ENCODE peak calls at places on chromosomes 1 and 21, in ten cellular contexts. F is PC-3; E is pancreas; W is astrocyte of the spinal cord; O is T-helper 2 cell; A is fibroblast of villous mesenchyme; D is activated T-helper 1 cell treated with anti-CD3 and anti-CD28 coated beads, Interleukin-2, amount 50 U/mL, for 16 hours; P is EL; X is central memory CD4-positive, alpha-beta T cell; Q is AG04449. N is an unnamed sample.

GRCh38 chr1:12601690-12602632 is 16.0 kb downstream of the DHRS3 start:
- DNase-seq in O (no peak), E (no peak), P (no peak), A (peak), Q (no peak), W (peak), X (no peak), F (peak), D (no peak), N (no peak)

GRCh38 chr1:67429528-67430357 is 459 bp downstream of the SERBP1 start:
- DNase-seq in A (no peak), P (peak), F (peak), X (peak), W (no peak), Q (no peak), D (peak), O (peak), E (peak), N (peak)

GRCh38 chr1:32893198-32894018 is 7.1 kb downstream of the HPCA start:
- DNase-seq in E (peak), A (peak), W (peak), D (no peak), O (no peak), P (peak), F (no peak), Q (no peak), X (no peak), N (no peak)

GRCh38 chr21:44455524-44456206 is 355 bp downstream of the LRRC3 start:
- DNase-seq in E (peak), O (peak), D (no peak), X (no peak), P (peak), W (peak), F (peak), Q (no peak), A (peak), N (no peak)

GRCh38 chr1:26530898-26531598 is 1.5 kb downstream of the RPS6KA1 start:
- DNase-seq in P (peak), X (no peak), Q (no peak), F (peak), O (no peak), D (no peak), E (peak), W (peak), A (peak), N (no peak)

GRCh38 chr1:177282976-177283375 is 112.2 kb downstream of the BRINP2 start:
- DNase-seq in X (no peak), Q (no peak), A (no peak), P (no peak), E (no peak), D (no peak), O (no peak), W (no peak), F (peak), N (no peak)

GRCh38 chr1:196063952-196064351 is 544.3 kb downstream of the KCNT2 start:
- DNase-seq in Q (no peak), W (peak), X (no peak), F (no peak), P (no peak), D (no peak), E (no peak), A (no peak), O (no peak), N (no peak)

GRCh38 chr1:52054496-52055065 is 410 bp downstream of the TXNDC12 start:
- DNase-seq in F (no peak), P (no peak), E (no peak), A (no peak), D (no peak), X (no peak), Q (no peak), W (no peak), O (no peak), N (no peak)

GRCh38 chr1:183879966-183880365 is 75.0 kb downstream of the RGL1 start:
- DNase-seq in P (no peak), D (no peak), W (no peak), O (no peak), X (no peak), E (no peak), Q (no peak), A (peak), F (no peak), N (no peak)

GRCh38 chr21:41877901-41878830 is 978 bp downstream of the PRDM15 start:
- DNase-seq in Q (no peak), E (peak), P (peak), A (peak), O (peak), X (peak), D (peak), F (peak), W (peak), N (peak)

GRCh38 chr1:59020151-59020997 is 236.5 kb upstream of the JUN start:
- DNase-seq in D (peak), P (peak), O (peak), X (peak), F (peak), E (peak), Q (no peak), W (peak), A (peak), N (peak)

GRCh38 chr1:1290238-1290731 is 10.0 kb downstream of the SCNN1D start:
- DNase-seq in P (no peak), F (peak), Q (no peak), E (peak), W (peak), O (peak), A (no peak), X (peak), D (no peak), N (peak)

GRCh38 chr21:36792505-36792967 is 93.6 kb downstream of the SIM2 start:
- DNase-seq in E (no peak), P (peak), W (no peak), A (no peak), X (no peak), F (peak), D (no peak), Q (no peak), O (no peak), N (no peak)

GRCh38 chr1:75233302-75233929 is 99.2 kb downstream of the LHX8 start:
- DNase-seq in E (no peak), P (peak), W (peak), D (no peak), X (no peak), A (peak), Q (no peak), O (peak), F (peak), N (no peak)

GRCh38 chr1:161044908-161045748 is 649 bp downstream of the USF1 start:
- DNase-seq in X (peak), O (peak), F (peak), A (peak), P (peak), Q (no peak), W (peak), D (peak), E (peak), N (peak)

GRCh38 chr21:44064852-44065403 is 42.3 kb upstream of the PWP2 start:
- DNase-seq in P (no peak), A (no peak), W (no peak), X (no peak), Q (no peak), O (no peak), D (no peak), E (no peak), F (no peak), N (no peak)

GRCh38 chr1:212070720-212071302 is 35.3 kb downstream of the DTL start:
- DNase-seq in D (no peak), Q (no peak), O (peak), P (peak), F (peak), A (peak), W (peak), E (no peak), X (peak), N (no peak)

GRCh38 chr1:206985162-206985749 is 15.0 kb upstream of the FCAMR start:
- DNase-seq in Q (no peak), P (no peak), D (no peak), X (no peak), A (no peak), E (no peak), W (no peak), F (no peak), O (no peak), N (no peak)

GRCh38 chr21:15415541-15416261 is 314.1 kb upstream of the USP25 start:
- DNase-seq in F (no peak), D (no peak), P (no peak), O (no peak), A (no peak), W (peak), Q (no peak), E (no peak), X (no peak), N (no peak)

GRCh38 chr1:244205171-244205570 is 154.1 kb downstream of the ZBTB18 start:
- DNase-seq in O (no peak), X (no peak), F (no peak), E (no peak), W (no peak), D (no peak), A (no peak), P (no peak), Q (no peak), N (no peak)

GRCh38 chr21:33402011-33402979 is 918 bp upstream of the IFNGR2 start:
- DNase-seq in D (no peak), F (no peak), W (peak), Q (no peak), P (peak), O (peak), E (peak), X (no peak), A (peak), N (no peak)

GRCh38 chr1:113415256-113416189 is 25.2 kb downstream of the MAGI3 start:
- DNase-seq in Q (no peak), A (no peak), F (no peak), P (no peak), D (no peak), W (peak), X (no peak), O (peak), E (no peak), N (no peak)

GRCh38 chr1:27979151-27979858 is 19.5 kb downstream of the XKR8 start:
- DNase-seq in F (peak), P (peak), Q (no peak), W (peak), X (peak), D (no peak), A (peak), O (peak), E (no peak), N (no peak)

GRCh38 chr1:170063109-170063826 is 11.2 kb downstream of the KIFAP3 start:
- DNase-seq in O (no peak), A (no peak), E (no peak), F (peak), W (no peak), Q (no peak), D (no peak), X (no peak), P (peak), N (no peak)